ENCODE peak calls at places on chromosomes 12 and 14, in six cellular contexts. R is HCT116, X is GM12878, B is WTC11, V is K562, Y is H1. G is an unnamed sample.

GRCh38 chr12:51827925-51828818 is 20.3 kb downstream of the FIGNL2 start:
- DNase-seq in R (no peak), X (no peak), B (no peak), V (peak), Y (no peak), G (no peak)

GRCh38 chr12:51901121-51901812 is 6.0 kb upstream of the ACVRL1 start:
- DNase-seq in R (no peak), X (no peak), B (no peak), V (no peak), Y (no peak), G (no peak)

GRCh38 chr12:124909831-124910560 is 4.5 kb downstream of the UBC start:
- DNase-seq in R (no peak), X (no peak), B (no peak), V (no peak), Y (no peak), G (no peak)

GRCh38 chr12:132444957-132445883 is 44.7 kb upstream of the FBRSL1 start:
- DNase-seq in R (no peak), X (no peak), B (no peak), V (peak), Y (no peak), G (no peak)

GRCh38 chr12:67299526-67299925 is 30.4 kb downstream of the CAND1 start:
- DNase-seq in R (no peak), X (no peak), B (no peak), V (no peak), Y (no peak), G (no peak)

GRCh38 chr14:86683525-86683924 is 1153.6 kb downstream of the FLRT2 start:
- DNase-seq in R (no peak), X (no peak), B (no peak), V (no peak), Y (no peak), G (no peak)

GRCh38 chr12:118727967-118728366 is 253.4 kb upstream of the SRRM4 start:
- DNase-seq in R (no peak), X (no peak), B (no peak), V (no peak), Y (no peak), G (no peak)

GRCh38 chr12:109705291-109705690 is 8.3 kb upstream of the FAM222A start:
- DNase-seq in R (no peak), X (no peak), B (no peak), V (no peak), Y (no peak), G (no peak)

GRCh38 chr12:49279706-49280159 is 14.9 kb downstream of the TUBA1C start:
- DNase-seq in R (no peak), X (no peak), B (no peak), V (no peak), Y (no peak), G (peak)

GRCh38 chr12:124761876-124762275 is 101.8 kb downstream of the SCARB1 start:
- DNase-seq in R (no peak), X (no peak), B (no peak), V (no peak), Y (no peak), G (no peak)

GRCh38 chr14:64879635-64880381 is at the start of gene SPTB:
- DNase-seq in R (no peak), X (no peak), B (peak), V (peak), Y (no peak), G (no peak)

GRCh38 chr12:49888461-49889151 is 15.1 kb downstream of the FAIM2 start:
- DNase-seq in R (no peak), X (no peak), B (no peak), V (no peak), Y (no peak), G (no peak)

GRCh38 chr12:71938728-71939385 is at the start of gene TPH2:
- DNase-seq in R (peak), X (no peak), B (peak), V (peak), Y (peak), G (peak)

GRCh38 chr14:61107148-61107641 is 126.2 kb downstream of the SLC38A6 start:
- DNase-seq in R (no peak), X (no peak), B (no peak), V (no peak), Y (no peak), G (no peak)

GRCh38 chr14:69363055-69363454 is 35.0 kb downstream of the ERH start:
- DNase-seq in R (no peak), X (no peak), B (peak), V (no peak), Y (peak), G (peak)

GRCh38 chr12:91978143-91978542 is 167.5 kb downstream of the BTG1 start:
- DNase-seq in R (no peak), X (no peak), B (no peak), V (no peak), Y (no peak), G (no peak)

GRCh38 chr12:19959353-19959752 is 409.0 kb upstream of the PDE3A start:
- DNase-seq in R (no peak), X (no peak), B (no peak), V (no peak), Y (no peak), G (no peak)

GRCh38 chr14:99069946-99070345 is 202.1 kb downstream of the BCL11B start:
- DNase-seq in R (no peak), X (no peak), B (no peak), V (no peak), Y (no peak), G (no peak)
- TF ChIP-seq CTCF in R (no peak), X (no peak), B (no peak), V (no peak), Y (no peak), G (no peak)

GRCh38 chr14:90697577-90698206 is 118.5 kb downstream of the TTC7B start:
- DNase-seq in R (peak), X (no peak), B (peak), V (peak), Y (peak), G (peak)
- TF ChIP-seq ATF3 in R (no peak), X (no peak), B (no peak), V (no peak), Y (peak), G (no peak)

GRCh38 chr14:31990959-31991541 is 86.1 kb upstream of the ARHGAP5 start:
- DNase-seq in R (no peak), X (no peak), B (no peak), V (no peak), Y (no peak), G (peak)

GRCh38 chr14:31994391-31995033 is 82.6 kb upstream of the ARHGAP5 start:
- DNase-seq in R (no peak), X (no peak), B (no peak), V (no peak), Y (no peak), G (no peak)

GRCh38 chr14:31992051-31992450 is 85.1 kb upstream of the ARHGAP5 start:
- DNase-seq in R (no peak), X (no peak), B (no peak), V (no peak), Y (no peak), G (no peak)

GRCh38 chr14:31990183-31990862 is 86.8 kb upstream of the ARHGAP5 start:
- DNase-seq in R (no peak), X (no peak), B (no peak), V (no peak), Y (no peak), G (no peak)

GRCh38 chr14:31993521-31993941 is 83.6 kb upstream of the ARHGAP5 start:
- DNase-seq in R (no peak), X (no peak), B (no peak), V (no peak), Y (no peak), G (no peak)
- TF ChIP-seq CTCF in R (no peak), X (no peak), B (no peak), V (no peak), Y (no peak), G (no peak)

GRCh38 chr14:79011091-79011919 is 841.1 kb downstream of the NRXN3 start:
- DNase-seq in R (no peak), X (no peak), B (no peak), V (peak), Y (no peak), G (peak)
- TF ChIP-seq ATF3 in R (no peak), X (no peak), B (no peak), V (no peak), Y (no peak), G (no peak)

GRCh38 chr12:27123642-27124041 is 41.3 kb upstream of the C12orf71 start:
- DNase-seq in R (no peak), X (no peak), B (no peak), V (peak), Y (no peak), G (peak)
- TF ChIP-seq CTCF in R (peak), X (peak), B (no peak), V (peak), Y (no peak), G (peak)

DNA sequence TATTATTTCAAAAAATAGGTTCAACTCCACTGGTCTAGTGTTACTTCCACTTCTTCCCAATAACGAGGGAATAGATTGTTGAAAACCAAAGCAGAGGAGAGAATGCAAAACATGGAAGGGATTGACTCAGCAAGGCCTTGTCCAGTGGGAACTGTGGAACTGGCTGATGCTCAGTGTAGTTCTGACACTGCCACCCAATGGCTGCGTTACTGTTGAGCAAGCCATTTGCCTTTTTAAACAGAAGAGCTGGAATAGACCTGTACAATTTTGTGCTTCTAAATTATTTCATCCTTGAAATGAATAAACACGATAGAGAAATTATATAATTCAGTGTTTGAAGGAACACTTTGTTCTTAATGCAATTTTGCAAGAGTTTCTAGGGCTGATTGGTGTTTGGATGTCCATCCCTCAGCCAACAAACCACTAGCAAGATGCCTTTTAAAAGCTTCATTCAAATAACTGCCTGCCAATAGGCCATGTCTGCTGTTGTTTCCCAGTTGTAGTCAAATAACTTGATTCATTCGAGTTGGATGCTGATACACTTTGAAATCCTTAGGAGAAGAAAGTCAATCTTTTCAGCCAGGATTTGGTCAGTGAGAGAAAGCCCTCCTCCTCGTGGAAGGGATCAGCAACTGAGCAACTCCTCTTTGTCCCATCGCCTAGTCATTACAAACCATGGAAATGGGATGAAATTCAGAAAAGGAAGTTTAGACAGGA is 7.2 kb upstream of the MGP start:
- DNase-seq in R (no peak), X (no peak), B (no peak), V (no peak), Y (no peak), G (peak)
- TF ChIP-seq ATF3 in R (no peak), X (no peak), B (no peak), V (no peak), Y (no peak), G (no peak)

DNA sequence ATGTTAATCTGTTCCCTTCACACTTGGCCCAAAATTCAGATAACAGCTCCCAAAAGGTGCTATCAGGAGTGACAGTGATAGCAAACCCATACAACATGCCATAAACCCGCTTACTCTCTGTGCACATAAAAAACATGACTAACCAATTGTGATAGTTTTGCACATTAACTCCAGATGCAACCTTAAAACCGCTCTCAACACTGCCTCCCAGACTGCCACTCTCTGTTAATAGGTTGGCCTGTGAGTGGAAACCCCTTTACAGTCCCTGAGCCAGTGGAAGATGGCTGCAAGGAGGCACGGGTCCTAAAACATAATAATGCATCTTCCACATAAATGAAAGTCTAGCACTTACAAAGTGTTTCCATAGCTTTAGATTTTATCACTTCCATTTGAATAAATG is 12.0 kb upstream of the TMTC1 start:
- DNase-seq in R (no peak), X (no peak), B (no peak), V (no peak), Y (no peak), G (no peak)
- TF ChIP-seq CTCF in R (no peak), X (no peak), B (no peak), V (no peak), Y (no peak), G (no peak)

DNA sequence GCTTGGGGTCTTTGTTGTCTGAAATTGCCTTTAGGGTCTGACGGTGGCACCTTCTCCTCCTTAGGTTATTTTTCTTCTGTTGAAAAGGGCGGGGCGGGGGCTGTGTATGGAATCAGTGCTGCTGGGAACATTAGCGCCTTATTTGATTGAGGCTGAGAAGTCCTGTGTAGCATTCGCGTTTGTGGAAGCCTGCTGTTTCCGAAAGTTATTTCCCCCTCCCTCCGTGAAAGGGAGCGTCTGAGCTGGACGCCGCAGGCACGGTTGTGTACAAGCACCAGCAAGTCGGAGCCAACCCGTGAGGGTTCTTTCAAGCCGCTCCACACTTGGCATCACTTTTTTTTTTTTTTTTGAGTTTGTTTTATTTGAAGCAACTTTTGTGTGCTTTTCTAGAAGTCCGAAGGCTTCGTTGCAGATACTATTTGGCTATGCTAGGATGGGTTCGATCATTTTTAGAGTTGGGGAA is 1.1 kb downstream of the SYNE2 start:
- DNase-seq in R (no peak), X (no peak), B (peak), V (no peak), Y (no peak), G (peak)
- TF ChIP-seq ATF3 in R (no peak), X (no peak), B (no peak), V (no peak), Y (no peak), G (no peak)

DNA sequence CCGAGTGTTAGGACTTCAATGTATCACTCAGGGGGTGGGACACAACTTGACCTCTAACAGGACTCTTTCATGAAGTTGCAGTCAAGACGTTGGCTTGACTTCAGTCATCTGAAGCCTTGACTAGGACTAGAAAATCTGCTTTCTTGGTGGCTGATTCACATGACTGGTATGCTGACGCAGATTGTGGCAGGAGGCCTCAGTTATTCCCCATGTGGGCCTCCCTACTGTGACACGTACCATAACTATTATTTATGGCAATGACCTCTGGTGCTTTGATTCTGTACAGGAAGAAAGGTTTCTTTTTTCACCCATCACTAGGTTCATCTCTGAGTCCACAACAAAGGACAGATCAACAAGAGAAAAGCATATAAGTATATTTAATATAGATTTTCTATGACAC is 270.4 kb downstream of the NEDD1 start:
- DNase-seq in R (no peak), X (no peak), B (no peak), V (no peak), Y (no peak), G (no peak)
- TF ChIP-seq CTCF in R (no peak), X (no peak), B (no peak), V (no peak), Y (no peak), G (no peak)